ENCODE peak calls at places on chromosomes 11 and 22, in eight cellular contexts. W is psoas muscle, M is IMR-90, N is foreskin fibroblast, G is sigmoid colon, C is pancreas, S is coronary artery, F is colonic mucosa. Z is an unnamed sample.

GRCh38 chr11:119585038-119585666 is 143.8 kb downstream of the NECTIN1 start:
- DNase-seq in F (peak), M (no peak), W (peak), S (peak), N (peak), G (no peak), C (peak), Z (peak)

GRCh38 chr22:39364646-39365405 is 15.0 kb downstream of the SYNGR1 start:
- DNase-seq in F (no peak), G (no peak), N (peak), S (no peak), M (no peak), C (no peak), W (no peak), Z (no peak)

GRCh38 chr22:40637181-40638150 is 947 bp upstream of the MRTFA start:
- DNase-seq in W (peak), S (no peak), C (no peak), M (no peak), N (no peak), G (peak), F (peak), Z (peak)

GRCh38 chr11:126159719-126160344 is 51.6 kb downstream of the RPUSD4 start:
- DNase-seq in S (no peak), F (no peak), N (no peak), C (no peak), M (no peak), W (no peak), G (no peak), Z (no peak)

GRCh38 chr22:44158766-44159165 is 22.0 kb upstream of the PARVG start:
- DNase-seq in G (no peak), C (no peak), S (no peak), M (no peak), F (no peak), W (no peak), N (no peak), Z (no peak)

GRCh38 chr22:36252754-36253522 is at the start of gene APOL1:
- DNase-seq in C (no peak), G (peak), F (peak), M (peak), N (peak), S (no peak), W (no peak), Z (peak)

GRCh38 chr11:111852103-111852502 is 19.3 kb downstream of the ALG9 start:
- DNase-seq in C (no peak), G (no peak), F (no peak), W (no peak), M (no peak), S (no peak), N (no peak), Z (no peak)

GRCh38 chr11:1568451-1568911 is 3.6 kb downstream of the DUSP8 start:
- DNase-seq in W (no peak), S (no peak), F (peak), N (no peak), C (peak), G (peak), M (no peak), Z (no peak)

GRCh38 chr22:40525250-40525884 is 111.2 kb downstream of the MRTFA start:
- DNase-seq in F (peak), N (peak), C (peak), S (no peak), W (peak), M (peak), G (no peak), Z (no peak)

GRCh38 chr22:28917747-28918543 is 34.6 kb downstream of the ZNRF3 start:
- DNase-seq in F (peak), W (no peak), M (peak), S (no peak), C (peak), G (peak), N (peak), Z (no peak)

GRCh38 chr11:66339163-66339675 is 3.0 kb upstream of the RIN1 start:
- DNase-seq in W (no peak), N (peak), C (no peak), F (no peak), G (peak), M (no peak), S (no peak), Z (peak)

GRCh38 chr22:43777204-43777671 is 34.9 kb downstream of the EFCAB6 start:
- DNase-seq in W (no peak), C (no peak), F (no peak), G (no peak), M (peak), S (no peak), N (peak), Z (peak)

GRCh38 chr11:2325719-2326118 is 23.9 kb downstream of the TSPAN32 start:
- DNase-seq in N (peak), W (no peak), M (peak), G (no peak), F (no peak), S (no peak), C (peak), Z (peak)

GRCh38 chr11:125448136-125448535 is 47.9 kb downstream of the FEZ1 start:
- DNase-seq in F (no peak), G (peak), C (no peak), M (peak), W (no peak), N (peak), S (peak), Z (peak)

GRCh38 chr11:21289686-21290085 is 620.3 kb downstream of the NELL1 start:
- DNase-seq in G (no peak), M (no peak), F (no peak), C (no peak), W (no peak), S (no peak), N (no peak), Z (no peak)

GRCh38 chr22:31857247-31857646 is 87.1 kb upstream of the YWHAH start:
- DNase-seq in G (no peak), N (no peak), S (no peak), M (no peak), F (peak), C (no peak), W (no peak), Z (peak)

GRCh38 chr11:102664001-102664752 is 39.0 kb upstream of the MMP20 start:
- DNase-seq in C (no peak), N (no peak), W (no peak), S (no peak), F (no peak), M (no peak), G (no peak), Z (no peak)

GRCh38 chr11:69400769-69401590 is 80.5 kb upstream of the LINC01488 start:
- DNase-seq in G (peak), C (no peak), W (no peak), F (no peak), N (no peak), M (no peak), S (no peak), Z (no peak)

GRCh38 chr11:17498475-17498874 is 21.8 kb upstream of the ABCC8 start:
- DNase-seq in N (peak), F (no peak), C (no peak), S (no peak), M (no peak), W (no peak), G (no peak), Z (no peak)

GRCh38 chr11:96332236-96332761 is 10.7 kb downstream of the MAML2 start:
- DNase-seq in M (no peak), S (no peak), C (no peak), F (no peak), G (no peak), N (no peak), W (no peak), Z (no peak)

GRCh38 chr22:39698106-39698505 is 127.6 kb downstream of the CACNA1I start:
- DNase-seq in W (no peak), S (no peak), C (no peak), M (no peak), N (no peak), F (no peak), G (no peak), Z (no peak)

GRCh38 chr11:128318856-128319474 is 268.4 kb downstream of the ETS1 start:
- DNase-seq in S (no peak), C (no peak), F (no peak), M (peak), G (no peak), W (no peak), N (no peak), Z (peak)

GRCh38 chr22:43310311-43310710 is 32.9 kb downstream of the SCUBE1 start:
- DNase-seq in C (no peak), N (no peak), F (no peak), W (no peak), G (no peak), M (no peak), S (no peak), Z (no peak)

GRCh38 chr11:128181090-128181485 is 406.3 kb downstream of the ETS1 start:
- DNase-seq in F (no peak), G (no peak), M (peak), C (no peak), N (peak), S (no peak), W (no peak), Z (no peak)

GRCh38 chr11:62879554-62879953 is 1.1 kb upstream of the SLC3A2 start:
- DNase-seq in S (no peak), C (no peak), W (peak), F (no peak), M (no peak), G (peak), N (peak), Z (no peak)

GRCh38 chr11:61378713-61379313 is 13.6 kb upstream of the TMEM216 start:
- DNase-seq in S (no peak), F (no peak), G (peak), M (peak), C (no peak), N (peak), W (no peak), Z (peak)

GRCh38 chr11:11816511-11817319 is 25.1 kb upstream of the USP47 start:
- DNase-seq in F (no peak), C (no peak), G (no peak), M (peak), S (no peak), N (peak), W (no peak), Z (peak)

GRCh38 chr11:116736763-116737162 is 36.0 kb downstream of the BUD13 start:
- DNase-seq in W (no peak), M (no peak), C (no peak), N (no peak), F (no peak), G (no peak), S (no peak), Z (peak)

GRCh38 chr11:68373810-68374501 is 61.6 kb downstream of the LRP5 start:
- DNase-seq in M (peak), S (no peak), N (peak), W (peak), C (peak), G (no peak), F (peak), Z (no peak)

GRCh38 chr11:92848578-92848977 is 120.9 kb upstream of the MTNR1B start:
- DNase-seq in M (no peak), G (no peak), S (no peak), F (no peak), W (no peak), C (no peak), N (no peak), Z (peak)

GRCh38 chr11:71246559-71246958 is 5.8 kb downstream of the SHANK2 start:
- DNase-seq in W (no peak), F (no peak), C (no peak), G (peak), S (peak), M (no peak), N (no peak), Z (no peak)
- H3K4me3 ChIP-seq in W (no peak), F (no peak), C (no peak), G (no peak), S (no peak), M (no peak), N (no peak), Z (no peak)

GRCh38 chr22:30429887-30430286 is 4.3 kb downstream of the MTFP1 start:
- DNase-seq in F (no peak), C (no peak), N (no peak), S (no peak), W (no peak), G (no peak), M (no peak), Z (no peak)

GRCh38 chr22:30433227-30433626 is 7.7 kb downstream of the MTFP1 start:
- DNase-seq in C (no peak), N (no peak), S (no peak), G (no peak), W (no peak), M (no peak), F (no peak), Z (no peak)

GRCh38 chr22:30432096-30432495 is 6.5 kb downstream of the MTFP1 start:
- DNase-seq in G (no peak), W (no peak), M (no peak), N (no peak), C (no peak), F (no peak), S (no peak), Z (no peak)

GRCh38 chr22:30432520-30432919 is 7.0 kb downstream of the MTFP1 start:
- DNase-seq in C (no peak), F (no peak), N (no peak), S (no peak), G (no peak), W (no peak), M (no peak), Z (no peak)

DNA sequence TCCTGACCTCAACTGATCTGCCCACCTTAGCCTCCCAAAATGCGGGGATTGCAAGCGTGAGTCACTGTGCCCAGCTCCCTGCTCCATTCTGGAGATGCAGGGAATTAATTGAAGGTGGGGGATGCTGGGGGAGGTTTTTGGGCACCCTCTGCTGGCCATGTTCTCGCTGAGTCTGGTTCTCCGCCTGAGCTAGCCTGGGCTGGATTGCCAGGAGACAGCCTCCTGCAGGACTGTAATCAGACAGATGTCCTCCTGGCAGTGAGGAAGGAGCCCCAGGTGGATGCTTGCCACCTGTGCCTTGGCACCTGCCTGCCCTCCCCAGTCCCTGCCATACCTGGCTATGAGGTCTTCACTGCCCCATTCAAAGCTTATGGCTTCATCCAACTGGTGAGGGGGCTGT is 5.4 kb downstream of the MTFP1 start:
- DNase-seq in F (no peak), G (no peak), S (no peak), M (no peak), W (no peak), N (no peak), C (no peak), Z (no peak)
- TF ChIP-seq CTCF in F (no peak), G (no peak), S (no peak), M (no peak), W (no peak), N (no peak), C (no peak), Z (no peak)

DNA sequence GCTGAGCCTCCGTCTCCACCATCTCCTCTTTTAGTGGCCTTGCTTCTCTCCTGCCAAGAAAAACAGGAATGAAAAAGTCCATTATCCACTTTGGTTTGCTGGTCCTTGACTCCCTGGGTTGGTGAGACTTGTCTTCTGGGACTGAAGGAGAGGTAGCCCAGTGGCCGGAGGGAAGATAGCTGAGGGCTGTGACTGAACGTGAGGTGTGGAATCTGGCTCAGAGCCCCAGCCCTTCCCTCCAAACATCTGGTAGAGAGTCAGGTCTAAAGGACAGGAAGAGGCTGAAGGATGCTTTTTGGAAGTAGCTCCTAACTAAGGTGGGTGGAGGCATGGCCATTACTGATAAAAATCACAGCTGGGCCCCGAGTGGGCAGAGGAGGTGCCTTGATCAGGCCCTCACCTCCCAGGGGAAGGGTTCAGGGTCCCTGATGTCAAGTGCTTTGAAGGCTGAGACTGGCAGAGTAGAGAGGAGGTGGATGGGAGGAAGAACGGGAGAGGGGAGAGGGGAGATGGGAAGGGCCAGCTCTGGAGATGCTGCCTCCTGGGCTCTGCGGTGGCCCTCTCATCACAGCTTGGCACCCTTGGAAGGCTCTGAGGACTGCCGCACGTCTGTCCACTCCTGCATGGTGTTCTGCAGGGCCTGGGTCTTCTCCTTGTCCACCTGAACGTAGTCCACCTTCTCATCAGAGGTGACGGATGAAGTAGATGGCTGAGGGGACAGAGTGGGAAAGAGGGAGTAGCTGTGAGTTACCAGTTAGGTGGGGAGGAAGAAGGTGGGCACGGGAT is 30.2 kb downstream of the USP35 start:
- DNase-seq in F (no peak), W (no peak), C (no peak), N (no peak), S (peak), G (no peak), M (no peak), Z (no peak)
- H3K4me3 ChIP-seq in F (no peak), W (no peak), C (no peak), N (no peak), S (no peak), G (no peak), M (no peak), Z (no peak)

GRCh38 chr22:47515384-47516125 is 753.1 kb downstream of the TBC1D22A start:
- DNase-seq in G (no peak), N (no peak), W (no peak), F (no peak), M (no peak), C (no peak), S (no peak), Z (no peak)

GRCh38 chr22:47517062-47517461 is 754.6 kb downstream of the TBC1D22A start:
- DNase-seq in C (no peak), N (no peak), F (no peak), G (no peak), W (no peak), M (no peak), S (no peak), Z (no peak)

GRCh38 chr22:47512617-47513016 is 750.2 kb downstream of the TBC1D22A start:
- DNase-seq in C (no peak), G (no peak), N (no peak), M (no peak), S (no peak), W (no peak), F (no peak), Z (no peak)
- TF ChIP-seq CTCF in C (no peak), G (no peak), N (no peak), M (no peak), S (no peak), W (no peak), F (no peak), Z (no peak)

GRCh38 chr11:8271106-8271886 is 7.6 kb upstream of the LMO1 start:
- DNase-seq in C (no peak), F (no peak), S (no peak), N (no peak), M (no peak), G (peak), W (no peak), Z (no peak)
- H3K4me3 ChIP-seq in C (no peak), F (no peak), S (no peak), N (no peak), M (no peak), G (no peak), W (no peak), Z (no peak)

GRCh38 chr11:3957437-3957836 is 102.0 kb downstream of the STIM1 start:
- DNase-seq in M (no peak), S (no peak), W (no peak), C (no peak), G (no peak), N (no peak), F (no peak), Z (no peak)

GRCh38 chr11:3959918-3960295 is 104.4 kb downstream of the STIM1 start:
- DNase-seq in F (no peak), W (no peak), S (no peak), N (peak), M (peak), C (no peak), G (no peak), Z (no peak)

GRCh38 chr11:3958301-3958700 is 102.8 kb downstream of the STIM1 start:
- DNase-seq in W (no peak), C (no peak), F (no peak), M (no peak), G (no peak), N (no peak), S (no peak), Z (no peak)

GRCh38 chr11:3956748-3957147 is 101.3 kb downstream of the STIM1 start:
- DNase-seq in S (no peak), M (no peak), W (no peak), G (no peak), N (no peak), F (no peak), C (no peak), Z (no peak)

GRCh38 chr11:3959015-3959917 is 103.8 kb downstream of the STIM1 start:
- DNase-seq in C (no peak), F (no peak), G (no peak), N (peak), S (no peak), M (peak), W (no peak), Z (peak)
- TF ChIP-seq CTCF in C (no peak), F (no peak), G (no peak), N (peak), S (no peak), M (peak), W (peak), Z (no peak)

GRCh38 chr22:45998638-45999378 is 21.8 kb upstream of the WNT7B start:
- DNase-seq in M (no peak), S (no peak), W (no peak), N (no peak), F (no peak), C (no peak), G (peak), Z (no peak)

GRCh38 chr22:45996241-45997076 is 19.5 kb upstream of the WNT7B start:
- DNase-seq in F (no peak), M (peak), S (no peak), G (peak), N (peak), W (peak), C (no peak), Z (no peak)

GRCh38 chr22:45997077-45997774 is 20.3 kb upstream of the WNT7B start:
- DNase-seq in G (peak), F (peak), S (no peak), W (peak), N (peak), C (peak), M (peak), Z (peak)

GRCh38 chr22:45999379-45999971 is 22.5 kb upstream of the WNT7B start:
- DNase-seq in N (no peak), S (no peak), M (no peak), G (peak), F (no peak), W (no peak), C (no peak), Z (no peak)

DNA sequence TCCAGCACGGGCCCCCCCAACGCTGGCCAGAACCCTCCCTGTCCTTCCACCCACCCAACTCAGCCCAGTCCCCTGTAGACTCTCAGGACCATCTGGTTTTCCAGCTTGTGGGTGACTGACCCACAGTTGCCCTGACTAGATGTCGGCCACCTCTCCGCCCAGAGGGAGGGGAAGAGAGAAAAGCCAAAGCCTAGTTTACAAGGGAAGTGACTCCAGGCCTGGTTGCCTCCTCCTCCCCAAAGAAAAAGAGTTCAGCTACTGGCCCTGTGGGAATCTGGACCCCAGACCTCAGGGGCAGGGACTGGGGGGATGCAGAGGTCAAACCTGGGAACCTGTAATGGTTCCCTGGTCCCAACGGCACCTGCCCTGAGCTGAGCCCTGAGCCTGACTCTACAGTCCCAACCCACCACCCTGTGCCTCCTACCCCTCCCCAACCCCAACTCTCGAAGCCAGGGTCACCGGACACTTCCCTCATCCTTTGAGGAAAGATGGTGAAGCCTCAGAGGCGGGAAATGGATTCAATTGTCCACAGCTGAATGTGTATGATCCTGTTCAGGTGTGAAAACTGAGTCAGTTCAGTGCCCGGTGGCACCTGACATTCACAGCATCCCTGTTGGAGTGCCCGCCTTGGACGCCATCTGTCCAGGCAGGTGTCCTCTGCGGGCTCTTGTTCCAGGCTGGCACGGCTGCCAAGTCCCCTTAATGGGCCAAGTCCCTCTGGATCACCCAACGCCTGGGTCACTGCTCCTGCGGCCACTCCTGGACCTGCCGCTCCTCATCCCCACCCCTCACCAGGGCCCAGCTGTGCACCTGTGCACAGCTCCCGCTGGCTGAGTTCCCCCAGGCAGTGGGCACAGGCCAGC is 21.0 kb upstream of the WNT7B start:
- DNase-seq in C (no peak), F (no peak), W (peak), N (no peak), S (no peak), G (peak), M (no peak), Z (no peak)
- H3K4me3 ChIP-seq in C (no peak), F (no peak), W (peak), N (no peak), S (peak), G (no peak), M (no peak), Z (no peak)